ENCODE peak calls at places on chromosomes 5 and 9, in five cellular contexts. One of them, this sample, is unnamed.
A peak's percentile ranks its signal among the peaks of the same experiment; 100 is the strongest.

GRCh38 chr5:176384991-176385390 is 3.4 kb downstream of the NOP16 start:
- DNase-seq in neural progenitor cell: no peak
- DNase-seq in spleen: peak; percentile 45
- DNase-seq in ovary: no peak
- DNase-seq in CD4-positive, alpha-beta memory T cell: no peak
- DNase-seq in this sample: no peak

GRCh38 chr9:69923972-69924371 is 103.4 kb downstream of the CFAP95 start:
- DNase-seq in neural progenitor cell: no peak
- DNase-seq in spleen: no peak
- DNase-seq in ovary: no peak
- DNase-seq in CD4-positive, alpha-beta memory T cell: no peak
- DNase-seq in this sample: no peak

GRCh38 chr9:93091453-93092081 is 4.5 kb upstream of the CARD19 start:
- DNase-seq in neural progenitor cell: peak; percentile 0
- DNase-seq in spleen: peak; percentile 59
- DNase-seq in ovary: peak; percentile 71
- DNase-seq in CD4-positive, alpha-beta memory T cell: no peak
- DNase-seq in this sample: no peak

GRCh38 chr9:89642789-89643188 is 38.0 kb downstream of the GADD45G start:
- DNase-seq in neural progenitor cell: no peak
- DNase-seq in spleen: peak; percentile 30
- DNase-seq in ovary: no peak
- DNase-seq in CD4-positive, alpha-beta memory T cell: no peak
- DNase-seq in this sample: no peak

GRCh38 chr5:7787770-7788169 is 63.2 kb downstream of the CFAP90 start:
- DNase-seq in neural progenitor cell: no peak
- DNase-seq in spleen: no peak
- DNase-seq in ovary: no peak
- DNase-seq in CD4-positive, alpha-beta memory T cell: no peak
- DNase-seq in this sample: no peak

GRCh38 chr5:123460296-123460729 is 37.1 kb upstream of the CEP120 start:
- DNase-seq in neural progenitor cell: no peak
- DNase-seq in spleen: no peak
- DNase-seq in ovary: no peak
- DNase-seq in CD4-positive, alpha-beta memory T cell: peak; percentile 14
- DNase-seq in this sample: peak; percentile 36

GRCh38 chr9:19493174-19493811 is 84.5 kb downstream of the ACER2 start:
- DNase-seq in neural progenitor cell: peak; percentile 69
- DNase-seq in spleen: no peak
- DNase-seq in ovary: peak; percentile 47
- DNase-seq in CD4-positive, alpha-beta memory T cell: peak; percentile 31
- DNase-seq in this sample: no peak

GRCh38 chr5:32810812-32811211 is 99.7 kb downstream of the NPR3 start:
- DNase-seq in neural progenitor cell: no peak
- DNase-seq in spleen: no peak
- DNase-seq in ovary: no peak
- DNase-seq in CD4-positive, alpha-beta memory T cell: no peak
- DNase-seq in this sample: no peak

GRCh38 chr5:55123365-55123764 is 20.9 kb downstream of the GZMA start:
- DNase-seq in neural progenitor cell: no peak
- DNase-seq in spleen: no peak
- DNase-seq in ovary: no peak
- DNase-seq in CD4-positive, alpha-beta memory T cell: no peak
- DNase-seq in this sample: no peak

GRCh38 chr9:98929866-98930265 is 13.8 kb upstream of the COL15A1 start:
- DNase-seq in neural progenitor cell: no peak
- DNase-seq in spleen: no peak
- DNase-seq in ovary: peak; percentile 83
- DNase-seq in CD4-positive, alpha-beta memory T cell: no peak
- DNase-seq in this sample: no peak

GRCh38 chr5:95878417-95879323 is 56.1 kb upstream of the GLRX start:
- DNase-seq in neural progenitor cell: no peak
- DNase-seq in spleen: no peak
- DNase-seq in ovary: no peak
- DNase-seq in CD4-positive, alpha-beta memory T cell: no peak
- DNase-seq in this sample: no peak

GRCh38 chr5:146796144-146796543 is 82.4 kb downstream of the PPP2R2B start:
- DNase-seq in neural progenitor cell: no peak
- DNase-seq in spleen: no peak
- DNase-seq in ovary: no peak
- DNase-seq in CD4-positive, alpha-beta memory T cell: no peak
- DNase-seq in this sample: no peak

GRCh38 chr5:146797683-146798082 is 80.9 kb downstream of the PPP2R2B start:
- DNase-seq in neural progenitor cell: peak; percentile 69
- DNase-seq in spleen: no peak
- DNase-seq in ovary: no peak
- DNase-seq in CD4-positive, alpha-beta memory T cell: no peak
- DNase-seq in this sample: no peak

GRCh38 chr5:146796911-146797310 is 81.6 kb downstream of the PPP2R2B start:
- DNase-seq in neural progenitor cell: peak; percentile 60
- DNase-seq in spleen: no peak
- DNase-seq in ovary: no peak
- DNase-seq in CD4-positive, alpha-beta memory T cell: no peak
- DNase-seq in this sample: no peak

GRCh38 chr5:146793709-146794108 is 84.8 kb downstream of the PPP2R2B start:
- DNase-seq in neural progenitor cell: no peak
- DNase-seq in spleen: no peak
- DNase-seq in ovary: no peak
- DNase-seq in CD4-positive, alpha-beta memory T cell: no peak
- DNase-seq in this sample: no peak

DNA sequence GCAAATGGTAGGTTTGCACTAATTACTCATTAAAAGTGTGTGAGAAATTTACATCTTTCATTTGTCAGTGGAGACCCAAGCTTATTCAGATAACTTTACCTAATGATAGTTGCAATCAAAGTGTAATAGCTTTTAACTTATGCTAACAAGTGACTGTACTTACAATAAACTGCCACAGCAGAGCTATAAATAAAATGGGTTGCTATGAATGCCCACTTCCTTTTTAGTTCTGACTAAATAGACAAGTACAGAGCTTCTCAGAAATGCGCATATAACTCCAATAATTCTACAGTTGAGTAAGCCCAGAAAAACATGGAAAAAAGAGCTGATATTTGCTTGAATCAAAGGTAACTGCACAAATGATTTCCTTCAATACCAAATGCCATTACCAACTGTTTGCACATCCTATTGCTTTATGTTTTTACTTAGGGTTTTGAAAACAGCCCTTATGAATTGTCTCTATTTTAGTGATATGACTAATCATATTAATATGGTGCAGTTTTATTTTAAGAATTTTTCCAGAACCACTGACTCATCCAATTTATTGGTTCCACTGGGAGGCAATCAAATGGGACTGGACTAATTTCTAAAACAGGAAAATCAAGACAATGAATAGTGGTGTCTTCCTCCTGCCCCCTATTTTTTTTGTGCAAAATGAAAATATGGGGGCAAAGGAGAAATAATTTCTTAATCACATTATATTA is 84.1 kb downstream of the PPP2R2B start:
- DNase-seq in neural progenitor cell: no peak
- DNase-seq in spleen: no peak
- DNase-seq in ovary: no peak
- DNase-seq in CD4-positive, alpha-beta memory T cell: no peak
- DNase-seq in this sample: peak; percentile 56
- H3K4me1 ChIP-seq in neural progenitor cell: peaks cover 82% of the 10 kb centered on the region
- H3K4me1 ChIP-seq in spleen: no peaks in the 10 kb centered on the region
- H3K4me1 ChIP-seq in ovary: no peaks in the 10 kb centered on the region
- H3K4me1 ChIP-seq in CD4-positive, alpha-beta memory T cell: peaks cover 10% of the 10 kb centered on the region
- H3K4me1 ChIP-seq in this sample: peaks cover 15% of the 10 kb centered on the region

GRCh38 chr5:34978681-34979080 is 49.3 kb downstream of the DNAJC21 start:
- DNase-seq in neural progenitor cell: no peak
- DNase-seq in spleen: no peak
- DNase-seq in ovary: no peak
- DNase-seq in CD4-positive, alpha-beta memory T cell: no peak
- DNase-seq in this sample: no peak
- H3K4me3 ChIP-seq in neural progenitor cell: no peak overlapping the region
- H3K4me3 ChIP-seq in spleen: no peak overlapping the region
- H3K4me3 ChIP-seq in ovary: no peak overlapping the region
- H3K4me3 ChIP-seq in CD4-positive, alpha-beta memory T cell: no peak overlapping the region
- H3K4me3 ChIP-seq in this sample: no peak overlapping the region

GRCh38 chr5:112923988-112924387 is 2.0 kb upstream of the REEP5 start:
- DNase-seq in neural progenitor cell: no peak
- DNase-seq in spleen: peak; percentile 80
- DNase-seq in ovary: no peak
- DNase-seq in CD4-positive, alpha-beta memory T cell: no peak
- DNase-seq in this sample: no peak
- H3K4me1 ChIP-seq in neural progenitor cell: peaks cover 9% of the 10 kb centered on the region
- H3K4me1 ChIP-seq in spleen: peaks cover 63% of the 10 kb centered on the region
- H3K4me1 ChIP-seq in ovary: no peaks in the 10 kb centered on the region
- H3K4me1 ChIP-seq in CD4-positive, alpha-beta memory T cell: peaks cover 69% of the 10 kb centered on the region
- H3K4me1 ChIP-seq in this sample: peaks cover 51% of the 10 kb centered on the region

DNA sequence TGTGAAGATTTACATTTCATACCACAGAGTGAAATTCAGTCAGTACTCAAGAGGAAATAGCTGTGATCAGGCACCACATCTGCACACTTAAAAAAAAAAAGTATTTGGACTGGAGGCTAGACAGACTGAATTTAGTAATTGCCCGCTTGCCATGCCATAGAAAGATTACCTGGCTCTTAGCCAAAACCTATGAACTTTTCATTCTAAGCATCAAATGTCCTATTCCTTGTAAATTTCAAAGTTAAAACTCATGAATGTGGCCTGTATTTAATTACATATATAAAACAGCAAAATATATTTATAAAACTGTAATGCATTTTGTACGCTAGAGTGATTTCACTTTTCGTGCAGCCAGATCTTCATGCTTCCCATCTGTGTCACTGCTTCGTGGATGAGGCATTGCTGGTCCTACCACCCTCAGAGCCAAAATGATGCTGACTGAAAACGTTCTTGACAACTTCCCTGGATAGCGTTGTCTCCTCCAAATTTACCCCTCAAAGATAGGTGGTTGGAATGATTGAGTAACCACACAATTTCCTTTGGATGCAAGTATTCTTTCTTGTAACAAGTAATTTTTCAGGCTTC is 447.9 kb upstream of the SGCD start:
- DNase-seq in neural progenitor cell: no peak
- DNase-seq in spleen: no peak
- DNase-seq in ovary: no peak
- DNase-seq in CD4-positive, alpha-beta memory T cell: no peak
- DNase-seq in this sample: no peak
- H3K4me3 ChIP-seq in neural progenitor cell: no peak overlapping the region
- H3K4me3 ChIP-seq in spleen: no peak overlapping the region
- H3K4me3 ChIP-seq in ovary: no peak overlapping the region
- H3K4me3 ChIP-seq in CD4-positive, alpha-beta memory T cell: no peak overlapping the region
- H3K4me3 ChIP-seq in this sample: no peak overlapping the region

GRCh38 chr5:172153695-172154094 is 34.3 kb downstream of the STK10 start:
- DNase-seq in neural progenitor cell: no peak
- DNase-seq in spleen: peak; percentile 4
- DNase-seq in ovary: no peak
- DNase-seq in CD4-positive, alpha-beta memory T cell: no peak
- DNase-seq in this sample: no peak
- H3K4me1 ChIP-seq in neural progenitor cell: no peaks in the 10 kb centered on the region
- H3K4me1 ChIP-seq in spleen: peaks cover 98% of the 10 kb centered on the region
- H3K4me1 ChIP-seq in ovary: no peaks in the 10 kb centered on the region
- H3K4me1 ChIP-seq in CD4-positive, alpha-beta memory T cell: peaks cover 79% of the 10 kb centered on the region
- H3K4me1 ChIP-seq in this sample: peaks cover 41% of the 10 kb centered on the region

This sample was measured in CD4-positive, CD25-positive, alpha-beta regulatory T cell.